ENCODE peak calls at places on chromosomes 16 and 17, in ten cellular contexts. W is fibroblast of pulmonary artery; B is PC-3; K is retinal pigment epithelial cell; T is IMR-90; S is AG04450; Z is CD8-positive, alpha-beta T cell; J is cardiac muscle cell; U is CD4-positive, alpha-beta T cell; R is Peyer's patch. P is an unnamed sample.

GRCh38 chr17:63950940-63951907 is 19.1 kb upstream of the CD79B start:
- DNase-seq in K (no peak), W (no peak), S (no peak), B (peak; percentile 82), T (no peak), R (peak; percentile 85), U (peak; percentile 27), J (peak; percentile 46), Z (no peak), P (peak; percentile 77)

GRCh38 chr16:84098939-84099338 is 17.8 kb downstream of the MBTPS1 start:
- DNase-seq in K (no peak), S (no peak), B (no peak), W (no peak), Z (no peak), T (peak; percentile 36), R (no peak), J (no peak), U (no peak), P (no peak)

GRCh38 chr16:6918661-6919060 is 414.0 kb upstream of the RBFOX1 start:
- DNase-seq in Z (no peak), W (no peak), T (no peak), U (no peak), R (no peak), B (no peak), S (no peak), K (no peak), J (no peak), P (no peak)

GRCh38 chr17:205176-205538 is 23.7 kb upstream of the DOC2B start:
- DNase-seq in W (no peak), U (no peak), J (no peak), T (no peak), B (no peak), K (no peak), R (no peak), S (no peak), Z (no peak), P (no peak)

GRCh38 chr17:66025551-66025950 is 166.4 kb downstream of the CEP112 start:
- DNase-seq in U (no peak), R (no peak), B (no peak), S (no peak), T (peak; percentile 27), J (no peak), K (no peak), Z (no peak), W (peak; percentile 6), P (no peak)

GRCh38 chr17:80257716-80258213 is 2.9 kb upstream of the RNF213 start:
- DNase-seq in R (no peak), Z (no peak), T (no peak), W (no peak), S (no peak), B (no peak), J (no peak), U (no peak), K (no peak), P (no peak)

GRCh38 chr16:83995756-83996155 is 27.7 kb downstream of the NECAB2 start:
- DNase-seq in U (no peak), B (no peak), R (no peak), Z (no peak), W (no peak), K (no peak), S (no peak), J (peak; percentile 89), T (peak; percentile 10), P (no peak)

GRCh38 chr17:70597774-70598173 is 428.4 kb downstream of the KCNJ2 start:
- DNase-seq in B (no peak), T (no peak), U (no peak), S (no peak), Z (no peak), J (no peak), R (no peak), W (no peak), K (no peak), P (no peak)

GRCh38 chr17:78678220-78678554 is 101.0 kb upstream of the DNAH17 start:
- DNase-seq in Z (no peak), R (no peak), B (no peak), K (no peak), T (no peak), J (no peak), W (no peak), U (no peak), S (no peak), P (no peak)

GRCh38 chr16:13333336-13333735 is 431.9 kb downstream of the SHISA9 start:
- DNase-seq in W (no peak), T (no peak), R (no peak), J (no peak), Z (no peak), U (no peak), B (no peak), K (no peak), S (no peak), P (no peak)

GRCh38 chr17:28684963-28685362 is 23.0 kb downstream of the SUPT6H start:
- DNase-seq in Z (no peak), S (no peak), J (no peak), B (peak; percentile 10), U (no peak), W (peak; percentile 49), R (no peak), T (peak; percentile 16), K (no peak), P (no peak)

GRCh38 chr17:19883537-19884215 is 15.9 kb upstream of the ULK2 start:
- DNase-seq in R (no peak), B (no peak), S (no peak), T (peak; percentile 34), K (no peak), W (no peak), U (no peak), J (no peak), Z (no peak), P (no peak)

GRCh38 chr17:81513669-81514484 is 1.3 kb upstream of the ACTG1 start:
- DNase-seq in J (peak; percentile 87), B (peak; percentile 67), W (peak; percentile 75), S (no peak), U (no peak), Z (peak; percentile 37), R (peak; percentile 56), T (peak; percentile 68), K (no peak), P (no peak)
- TF ChIP-seq CTCF in J (no peak), B (no peak), W (no peak), S (no peak), U (no peak), Z (no peak), R (no peak), T (no peak), K (no peak), P (no peak)

DNA sequence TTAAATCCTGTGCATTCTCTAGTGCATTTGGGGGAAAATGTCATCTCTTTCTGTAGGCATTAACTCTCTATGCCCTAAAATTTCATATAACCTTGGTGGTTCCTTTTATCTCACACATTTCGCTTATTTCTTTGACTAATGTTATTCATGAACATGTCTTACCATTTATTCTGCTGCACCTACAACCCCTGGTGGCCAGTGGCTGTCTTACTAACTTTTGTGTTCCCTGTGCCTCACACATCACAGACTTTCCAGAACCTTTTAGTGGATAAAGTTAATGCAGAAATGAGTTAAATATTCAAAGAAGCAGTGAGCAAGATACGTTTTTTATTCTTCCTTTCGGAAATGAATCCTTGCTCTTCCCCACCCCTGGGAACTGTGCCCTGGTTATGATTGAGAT is 111.9 kb downstream of the CDH13 start:
- DNase-seq in U (no peak), S (no peak), W (peak; percentile 42), R (no peak), B (peak; percentile 4), J (peak; percentile 3), Z (no peak), T (peak; percentile 23), K (no peak), P (no peak)
- TF ChIP-seq CTCF in U (no peak), S (peak; percentile 46), W (peak; percentile 48), R (no peak), B (peak; percentile 39), J (peak; percentile 50), Z (no peak), T (peak; percentile 35), K (peak; percentile 37), P (peak; percentile 8)

GRCh38 chr16:48836641-48837040 is 226.7 kb upstream of the N4BP1 start:
- DNase-seq in K (no peak), S (no peak), Z (no peak), J (no peak), B (no peak), R (no peak), W (no peak), T (no peak), U (no peak), P (no peak)

GRCh38 chr16:48831081-48831722 is 221.2 kb upstream of the N4BP1 start:
- DNase-seq in W (no peak), K (no peak), U (no peak), R (no peak), J (peak; percentile 27), T (no peak), Z (no peak), S (no peak), B (peak; percentile 35), P (no peak)

GRCh38 chr16:48833461-48833860 is 223.5 kb upstream of the N4BP1 start:
- DNase-seq in S (no peak), K (no peak), W (no peak), T (no peak), B (no peak), Z (no peak), R (no peak), J (no peak), U (no peak), P (no peak)

GRCh38 chr16:48829911-48830310 is 219.9 kb upstream of the N4BP1 start:
- DNase-seq in Z (no peak), R (no peak), B (no peak), W (no peak), S (no peak), K (no peak), U (no peak), T (no peak), J (no peak), P (no peak)

GRCh38 chr16:48834576-48834975 is 224.6 kb upstream of the N4BP1 start:
- DNase-seq in Z (no peak), T (no peak), W (no peak), J (no peak), R (no peak), S (no peak), K (no peak), U (no peak), B (no peak), P (no peak)
- TF ChIP-seq CTCF in Z (no peak), T (no peak), W (no peak), J (no peak), R (no peak), S (no peak), K (no peak), U (no peak), B (no peak), P (no peak)

DNA sequence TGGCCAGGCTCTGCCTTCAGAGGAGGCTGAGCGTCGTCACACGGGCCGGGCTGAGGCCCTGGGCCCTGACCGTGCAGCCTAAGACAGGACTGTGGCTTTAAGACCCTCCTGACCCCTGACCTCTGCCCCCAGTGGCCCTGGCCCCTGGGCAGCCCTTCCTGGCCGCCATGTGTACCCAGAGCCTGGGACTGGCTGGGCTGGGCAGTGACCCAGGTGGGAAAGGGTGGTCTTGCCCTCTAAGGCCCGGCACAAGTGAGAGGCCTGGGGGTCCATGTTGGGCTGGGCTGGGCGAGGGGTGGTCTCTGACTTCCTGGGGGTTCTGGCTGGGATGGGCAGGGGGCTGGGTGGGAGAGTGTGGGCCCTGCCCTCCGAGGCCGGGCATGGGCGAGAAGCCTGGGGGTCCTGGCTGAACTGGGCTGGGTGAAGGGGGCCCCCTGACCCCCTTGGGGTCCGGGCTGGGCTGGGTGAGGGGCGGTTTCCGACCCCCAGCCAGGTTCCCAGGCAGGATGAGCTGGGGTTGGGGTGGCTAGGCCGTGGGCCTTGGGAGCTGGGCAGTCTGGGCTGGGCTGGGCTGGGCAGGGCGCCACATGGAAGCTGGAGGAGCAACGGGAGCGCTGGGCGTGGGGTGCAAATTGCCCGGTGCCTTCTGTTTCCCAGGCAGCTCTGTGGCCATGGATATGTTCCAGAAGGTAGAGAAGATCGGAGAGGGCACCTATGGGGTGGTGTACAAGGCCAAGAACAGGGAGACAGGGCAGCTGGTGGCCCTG is at the start of gene CDK3:
- DNase-seq in W (no peak), Z (no peak), K (no peak), T (no peak), B (no peak), U (no peak), R (no peak), S (no peak), J (no peak), P (peak; percentile 22)
- TF ChIP-seq CTCF in W (no peak), Z (no peak), K (no peak), T (no peak), B (peak; percentile 44), U (no peak), R (no peak), S (no peak), J (no peak), P (no peak)

P was measured in GM13977.